ENCODE peak calls at places on chromosome 9, in six cellular contexts. I, E, C, L, A and Q are unnamed samples.

GRCh38 chr9:137715321-137715720 is 96.5 kb downstream of the EHMT1 start:
- DNase-seq in C (no peak), A (no peak), E (no peak), I (no peak), L (no peak), Q (no peak)

GRCh38 chr9:102185371-102185770 is 446.9 kb upstream of the GRIN3A start:
- DNase-seq in E (no peak), L (no peak), C (no peak), I (no peak), A (no peak), Q (no peak)

GRCh38 chr9:93492327-93492726 is 38.9 kb upstream of the FAM120AOS start:
- DNase-seq in A (no peak), I (no peak), E (no peak), L (no peak), C (no peak), Q (no peak)

GRCh38 chr9:72022846-72023245 is 37.6 kb downstream of the C9orf57 start:
- DNase-seq in I (peak; percentile 92), C (peak; percentile 47), E (peak; percentile 8), A (no peak), L (no peak), Q (peak; percentile 86)

GRCh38 chr9:32378496-32378895 is 5.9 kb upstream of the ACO1 start:
- DNase-seq in C (peak; percentile 49), L (peak; percentile 64), I (peak; percentile 40), A (no peak), E (peak; percentile 63), Q (peak; percentile 56)

GRCh38 chr9:73782166-73782565 is 630.5 kb downstream of the ANXA1 start:
- DNase-seq in L (no peak), C (no peak), I (no peak), A (no peak), E (no peak), Q (peak; percentile 36)

GRCh38 chr9:128579194-128579593 is 26.8 kb downstream of the SPTAN1 start:
- DNase-seq in L (no peak), A (no peak), I (no peak), E (no peak), C (no peak), Q (no peak)

GRCh38 chr9:91359734-91360470 is 1.8 kb downstream of the AUH start:
- DNase-seq in A (no peak), L (no peak), E (no peak), I (no peak), C (no peak), Q (no peak)

GRCh38 chr9:76419782-76420380 is 25.7 kb upstream of the RFK start:
- DNase-seq in I (no peak), E (no peak), L (peak; percentile 43), A (no peak), C (no peak), Q (no peak)

DNA sequence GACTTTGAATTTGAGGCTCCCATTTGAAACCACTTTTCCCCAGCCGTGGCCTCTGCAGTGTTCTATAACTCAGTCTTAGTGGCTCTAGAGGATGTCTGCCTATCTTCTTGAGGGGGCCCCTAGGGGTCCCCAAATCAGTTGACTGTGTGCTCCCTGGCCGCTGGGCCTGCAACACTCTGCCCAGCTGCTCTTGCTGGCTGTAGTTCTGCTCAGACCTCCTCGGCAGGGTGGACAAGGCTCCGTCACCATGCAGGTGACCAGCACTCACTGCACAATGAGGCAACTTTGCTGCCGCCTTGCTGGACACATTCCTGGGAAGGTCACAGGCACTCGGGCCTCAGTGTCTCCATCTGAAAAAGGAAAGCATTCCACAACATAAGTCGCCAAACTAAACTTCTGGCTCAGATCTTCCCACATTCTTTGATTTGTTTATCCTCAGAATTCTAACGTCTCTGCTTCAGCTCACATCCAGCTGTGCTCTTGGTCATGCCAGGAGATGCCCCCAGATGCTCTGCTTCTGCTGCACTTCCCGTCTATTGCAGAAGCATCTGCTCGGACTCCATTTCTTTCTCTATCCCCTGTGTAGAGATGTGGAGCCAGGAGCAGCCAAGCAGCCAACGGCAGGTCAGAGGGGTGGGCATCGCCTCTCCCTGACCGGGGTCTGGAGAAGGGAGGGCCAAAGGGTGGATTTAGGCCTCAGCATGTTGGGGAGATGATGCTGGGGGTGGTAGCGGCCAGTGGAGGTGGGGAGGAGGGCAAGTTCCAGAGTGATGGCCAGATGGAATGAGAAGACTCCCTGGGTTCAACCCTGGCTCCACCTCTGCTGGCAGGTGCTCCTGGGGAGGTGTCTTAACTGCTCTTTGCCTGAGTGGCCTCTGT is 133.6 kb downstream of the MVB12B start:
- DNase-seq in L (no peak), I (no peak), C (peak; percentile 20), E (no peak), A (no peak), Q (no peak)
- H3K4me3 ChIP-seq in L (no peak overlapping the region), I (no peak overlapping the region), C (no peak overlapping the region), E (no peak overlapping the region), A (no peak overlapping the region), Q (no peak overlapping the region)

GRCh38 chr9:121607434-121608248 is 43.8 kb upstream of the DAB2IP start:
- DNase-seq in A (peak; percentile 84), C (no peak), E (no peak), I (no peak), L (no peak), Q (no peak)
- H3K4me3 ChIP-seq in A (peak overlapping the region; percentile 1), C (no peak overlapping the region), E (no peak overlapping the region), I (no peak overlapping the region), L (no peak overlapping the region), Q (no peak overlapping the region)

GRCh38 chr9:70044450-70045307 is 1.0 kb downstream of the MAMDC2 start:
- DNase-seq in C (no peak), L (peak; percentile 15), E (no peak), I (no peak), A (peak; percentile 76), Q (no peak)

GRCh38 chr9:70043689-70044449 is at the start of gene MAMDC2:
- DNase-seq in E (no peak), C (no peak), A (peak; percentile 91), L (no peak), I (no peak), Q (no peak)

GRCh38 chr9:70043285-70043684 is 363 bp upstream of the MAMDC2 start:
- DNase-seq in C (no peak), I (no peak), L (no peak), A (no peak), E (no peak), Q (no peak)

GRCh38 chr9:70046274-70047070 is 2.8 kb downstream of the MAMDC2 start:
- DNase-seq in E (no peak), L (no peak), I (no peak), A (peak; percentile 79), C (no peak), Q (no peak)

DNA sequence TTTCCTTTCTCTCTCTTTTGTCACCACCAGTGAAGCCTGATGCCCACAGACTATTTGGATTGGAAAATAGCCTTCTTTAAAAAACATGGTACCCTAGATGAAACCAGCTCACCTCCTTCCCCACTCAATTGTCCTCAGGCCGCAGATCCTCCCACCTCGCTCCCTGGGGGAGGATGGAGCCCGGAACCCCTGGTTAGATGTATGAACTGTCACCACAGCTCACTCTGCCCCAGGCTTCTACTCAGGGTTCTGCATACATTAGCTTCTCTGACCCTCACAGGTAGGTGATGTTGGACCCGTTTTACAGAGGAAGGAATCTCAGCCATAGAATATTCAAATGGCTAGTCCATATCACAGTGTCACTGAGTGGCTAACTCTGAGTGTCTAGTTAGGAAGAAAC is 1.8 kb downstream of the MAMDC2 start:
- DNase-seq in C (no peak), L (no peak), I (no peak), E (no peak), A (peak; percentile 68), Q (no peak)
- H3K4me3 ChIP-seq in C (no peak overlapping the region), L (no peak overlapping the region), I (no peak overlapping the region), E (no peak overlapping the region), A (peak overlapping the region; percentile 72), Q (peak overlapping the region; percentile 61)

GRCh38 chr9:14097215-14097614 is 216.7 kb downstream of the NFIB start:
- DNase-seq in C (no peak), E (peak; percentile 24), L (no peak), I (no peak), A (no peak), Q (peak; percentile 36)

GRCh38 chr9:14098102-14098501 is 215.8 kb downstream of the NFIB start:
- DNase-seq in A (no peak), I (no peak), E (no peak), C (peak; percentile 30), L (no peak), Q (no peak)

GRCh38 chr9:14095272-14095671 is 218.7 kb downstream of the NFIB start:
- DNase-seq in I (no peak), C (no peak), A (no peak), L (no peak), E (no peak), Q (no peak)

GRCh38 chr9:14097666-14098065 is 216.3 kb downstream of the NFIB start:
- DNase-seq in I (no peak), C (no peak), E (no peak), L (no peak), A (no peak), Q (no peak)

DNA sequence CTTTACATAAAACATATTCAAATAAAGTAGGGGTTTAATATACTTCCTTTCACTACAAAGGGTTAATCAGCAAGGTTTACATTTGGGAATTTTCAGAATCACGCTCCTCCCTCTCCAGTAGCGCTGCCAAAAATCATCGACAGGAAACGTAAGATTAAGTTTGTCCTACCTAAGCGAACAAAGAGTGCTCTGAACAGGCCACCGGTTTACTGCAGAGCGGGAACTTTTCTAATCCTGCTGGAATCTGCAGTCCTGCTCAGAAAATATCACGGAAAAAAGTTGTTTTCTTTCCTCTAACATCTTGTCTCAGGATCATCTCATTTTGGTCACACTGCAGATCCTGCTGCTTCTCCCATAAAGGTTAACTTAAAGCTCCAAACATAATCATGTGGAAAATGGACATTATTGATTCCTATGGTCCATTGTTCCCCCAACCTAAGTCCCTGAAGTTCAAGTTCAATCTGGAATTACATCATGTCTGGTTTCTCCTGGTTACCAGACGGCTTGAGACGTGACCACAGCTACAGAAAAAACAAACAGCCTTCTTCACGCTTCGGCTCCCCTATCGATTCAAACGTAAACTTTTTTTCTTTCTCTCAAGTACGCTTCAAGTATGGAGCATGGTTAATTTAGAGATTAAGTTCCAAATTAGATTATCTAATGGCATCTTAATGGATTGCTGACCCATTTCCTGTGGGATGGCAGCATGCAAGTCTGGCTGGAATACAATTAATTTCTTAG is 217.6 kb downstream of the NFIB start:
- DNase-seq in I (no peak), E (peak; percentile 92), C (no peak), A (no peak), L (peak; percentile 13), Q (peak; percentile 61)
- H3K4me3 ChIP-seq in I (no peak overlapping the region), E (peak overlapping the region; percentile 22), C (peak overlapping the region; percentile 8), A (peak overlapping the region; percentile 25), L (peak overlapping the region; percentile 32), Q (peak overlapping the region; percentile 10)

GRCh38 chr9:113675475-113675941 is 200.6 kb upstream of the ZNF618 start:
- DNase-seq in A (peak; percentile 85), I (peak; percentile 89), L (no peak), C (peak; percentile 91), E (peak; percentile 93), Q (peak; percentile 91)

GRCh38 chr9:113677057-113677456 is 199.1 kb upstream of the ZNF618 start:
- DNase-seq in C (no peak), E (no peak), I (no peak), A (no peak), L (no peak), Q (no peak)

GRCh38 chr9:113677569-113677968 is 198.5 kb upstream of the ZNF618 start:
- DNase-seq in A (no peak), E (no peak), I (no peak), C (no peak), L (no peak), Q (no peak)

GRCh38 chr9:113673726-113674125 is 202.4 kb upstream of the ZNF618 start:
- DNase-seq in E (no peak), A (no peak), L (no peak), C (no peak), I (no peak), Q (no peak)

DNA sequence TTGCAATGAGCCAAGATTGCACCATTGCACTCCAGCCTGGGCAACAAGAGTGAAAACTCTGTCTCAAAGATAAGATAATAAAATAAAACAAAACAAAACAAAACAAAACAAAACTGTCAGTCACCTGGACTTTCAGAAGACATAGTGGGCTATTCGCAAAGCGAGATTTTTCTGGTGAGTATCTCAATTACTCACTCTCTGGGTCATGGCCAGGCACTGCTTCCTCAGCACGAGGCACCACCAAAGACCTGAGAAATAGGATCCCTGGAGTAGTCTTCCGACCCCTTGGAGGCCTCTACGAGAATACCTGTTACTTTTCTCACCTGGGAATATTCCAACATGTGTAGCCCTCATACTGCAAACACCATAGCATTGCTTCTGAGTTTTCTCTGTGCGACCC is 201.7 kb upstream of the ZNF618 start:
- DNase-seq in C (no peak), L (no peak), I (no peak), E (no peak), A (no peak), Q (no peak)
- H3K4me3 ChIP-seq in C (no peak overlapping the region), L (no peak overlapping the region), I (no peak overlapping the region), E (no peak overlapping the region), A (no peak overlapping the region), Q (no peak overlapping the region)